ENCODE peak calls at places on chromosomes 4 and X, in five cellular contexts. L, C, F, G and B are unnamed samples.

GRCh38 chr4:21901831-21902230 is 46.7 kb downstream of the KCNIP4 start:
- DNase-seq in F (peak; percentile 62), L (no peak), C (no peak), G (no peak), B (no peak)

GRCh38 chrX:79618280-79618679 is 251.1 kb upstream of the ITM2A start:
- DNase-seq in F (no peak), G (no peak), L (no peak), C (no peak), B (no peak)

GRCh38 chrX:39827959-39828358 is 269.8 kb downstream of the BCOR start:
- DNase-seq in G (no peak), C (no peak), F (no peak), L (no peak), B (no peak)

GRCh38 chrX:137747231-137747630 is 181.3 kb downstream of the ZIC3 start:
- DNase-seq in G (no peak), L (no peak), F (no peak), C (no peak), B (no peak)

GRCh38 chr4:150363721-150364688 is 217.9 kb upstream of the MAB21L2 start:
- DNase-seq in L (no peak), F (no peak), C (no peak), G (no peak), B (no peak)

GRCh38 chr4:128571747-128572146 is 237.8 kb upstream of the JADE1 start:
- DNase-seq in G (no peak), F (peak; percentile 96), L (peak; percentile 67), C (no peak), B (peak; percentile 89)

GRCh38 chr4:127479031-127479622 is 153.6 kb upstream of the INTU start:
- DNase-seq in F (peak; percentile 52), L (no peak), C (no peak), G (no peak), B (no peak)

GRCh38 chrX:111896148-111896547 is 20.2 kb downstream of the TRPC5OS start:
- DNase-seq in G (no peak), C (no peak), F (no peak), L (no peak), B (no peak)

GRCh38 chr4:174999407-174999806 is 81.2 kb downstream of the ADAM29 start:
- DNase-seq in L (no peak), C (no peak), G (no peak), F (no peak), B (no peak)

GRCh38 chr4:73416423-73417087 is 12.5 kb downstream of the ALB start:
- DNase-seq in C (no peak), F (no peak), G (no peak), L (no peak), B (no peak)

GRCh38 chrX:53438174-53438831 is 4.1 kb upstream of the HSD17B10 start:
- DNase-seq in G (no peak), F (no peak), C (no peak), L (no peak), B (no peak)

GRCh38 chr4:114267976-114268375 is 288.5 kb upstream of the ARSJ start:
- DNase-seq in G (no peak), C (no peak), L (no peak), F (no peak), B (no peak)

GRCh38 chr4:150342945-150343344 is 239.0 kb upstream of the MAB21L2 start:
- DNase-seq in G (no peak), C (no peak), F (no peak), L (no peak), B (no peak)

GRCh38 chr4:112371361-112371760 is 74.2 kb downstream of the ALPK1 start:
- DNase-seq in G (no peak), C (no peak), F (no peak), L (no peak), B (no peak)

GRCh38 chr4:19214591-19214990 is 1037.1 kb upstream of the SLIT2 start:
- DNase-seq in L (no peak), G (no peak), F (peak; percentile 10), C (no peak), B (no peak)

GRCh38 chr4:48005781-48006180 is 10.7 kb downstream of the CNGA1 start:
- DNase-seq in C (no peak), G (no peak), L (no peak), F (no peak), B (no peak)

GRCh38 chrX:65706041-65706828 is 38.8 kb downstream of the MSN start:
- DNase-seq in F (peak; percentile 85), C (no peak), L (peak; percentile 37), G (no peak), B (peak; percentile 46)

GRCh38 chr4:65943076-65943475 is 272.8 kb upstream of the EPHA5 start:
- DNase-seq in F (no peak), L (no peak), C (no peak), G (no peak), B (no peak)

GRCh38 chrX:74422576-74423288 is 1.4 kb downstream of the SLC16A2 start:
- DNase-seq in L (peak; percentile 58), G (peak; percentile 20), F (peak; percentile 66), C (peak; percentile 88), B (peak; percentile 72)

GRCh38 chrX:51569561-51569960 is 49.2 kb downstream of the CENPVL3 start:
- DNase-seq in G (no peak), F (no peak), L (no peak), C (no peak), B (no peak)

GRCh38 chrX:130053236-130053635 is 57.1 kb downstream of the ELF4 start:
- DNase-seq in F (no peak), L (no peak), C (no peak), G (no peak), B (no peak)

GRCh38 chr4:162456106-162456505 is 292.3 kb upstream of the FSTL5 start:
- DNase-seq in G (no peak), F (no peak), C (no peak), L (no peak), B (no peak)

GRCh38 chr4:177339794-177340374 is 30.2 kb downstream of the NEIL3 start:
- DNase-seq in C (no peak), L (no peak), F (peak; percentile 51), G (no peak), B (no peak)

GRCh38 chr4:20618729-20619128 is 81.5 kb upstream of the PACRGL start:
- DNase-seq in L (no peak), C (no peak), F (no peak), G (no peak), B (no peak)

GRCh38 chrX:136936183-136936549 is 55.6 kb upstream of the RBMX start:
- DNase-seq in F (peak; percentile 9), G (no peak), C (no peak), L (no peak), B (no peak)

DNA sequence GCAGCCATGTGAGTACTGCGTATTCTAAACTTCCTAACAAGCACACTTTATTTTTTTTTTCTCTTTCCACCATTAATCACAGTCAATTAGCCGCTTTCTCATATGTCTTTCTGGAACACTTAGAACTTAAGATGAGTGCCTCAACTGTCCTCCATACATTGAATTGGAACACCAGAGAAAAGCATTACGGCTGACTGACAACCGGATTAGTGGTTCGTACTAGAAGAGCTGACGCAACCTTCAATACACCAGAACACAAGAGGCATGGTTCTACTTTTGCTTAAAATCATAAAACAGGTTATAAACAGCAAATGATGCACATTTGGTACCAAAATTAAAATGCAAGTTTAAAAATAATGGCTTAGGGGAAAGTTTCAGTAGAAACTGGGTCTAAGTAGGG is 3.3 kb downstream of the TMEM47 start:
- DNase-seq in G (no peak), F (no peak), C (no peak), L (no peak), B (no peak)
- H3K27ac ChIP-seq in G (no peak overlapping the region), F (peak overlapping the region; percentile 14), C (peak overlapping the region; percentile 77), L (peak overlapping the region; percentile 92), B (peak overlapping the region; percentile 18)

DNA sequence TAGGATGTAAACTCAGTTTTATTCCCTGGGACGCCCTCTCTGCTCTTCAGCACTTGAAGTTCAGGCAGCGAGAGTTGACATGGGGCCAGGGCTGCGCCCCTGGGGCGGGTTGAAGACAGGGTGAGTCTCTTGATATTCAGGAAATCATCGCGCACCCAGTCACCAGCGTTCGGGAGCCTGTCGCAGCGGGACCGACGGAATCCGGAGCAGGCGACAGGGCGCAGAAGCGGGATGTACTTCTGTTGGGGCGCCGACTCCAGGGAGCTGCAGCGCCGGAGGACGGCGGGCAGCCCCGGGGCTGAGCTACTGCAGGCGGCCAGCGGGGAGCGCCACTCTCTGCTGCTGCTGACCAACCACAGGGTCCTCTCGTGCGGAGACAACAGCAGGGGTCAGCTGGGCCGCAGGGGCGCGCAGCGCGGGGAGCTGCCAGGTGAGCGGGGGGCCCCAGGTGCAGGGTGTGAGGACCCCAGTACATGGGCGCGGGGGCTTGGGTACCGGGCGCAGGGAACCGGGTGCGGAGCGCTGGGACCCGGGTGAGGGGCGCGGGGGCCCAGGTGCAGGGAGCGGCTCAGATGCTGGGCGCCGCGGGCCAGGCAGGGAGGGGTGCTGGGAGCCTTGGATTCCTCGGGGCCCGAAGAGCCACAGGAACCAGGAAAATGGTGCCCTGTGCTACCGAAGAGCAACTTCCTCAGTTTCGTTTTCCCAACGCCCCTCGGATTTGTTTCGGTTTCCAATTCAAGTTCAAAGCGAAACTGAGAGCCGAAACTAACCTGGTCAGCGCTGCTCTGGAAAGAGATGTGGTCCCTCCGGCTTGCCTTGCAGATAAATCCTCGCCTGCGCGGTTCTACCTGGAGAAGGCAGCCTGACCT is at the start of gene HERC6:
- DNase-seq in L (peak; percentile 85), C (peak; percentile 94), F (peak; percentile 78), G (peak; percentile 31), B (peak; percentile 92)
- TF ChIP-seq POLR2A in L (no peak), C (peak; percentile 71), F (no peak), G (no peak), B (no peak)

GRCh38 chrX:46554942-46555341 is 9.7 kb upstream of the ZNF674 start:
- DNase-seq in F (peak; percentile 58), C (no peak), G (no peak), L (no peak), B (no peak)
- H3K27ac ChIP-seq in F (no peak overlapping the region), C (no peak overlapping the region), G (no peak overlapping the region), L (no peak overlapping the region), B (no peak overlapping the region)

GRCh38 chrX:114047558-114047957 is 536.3 kb upstream of the HTR2C start:
- DNase-seq in G (no peak), L (no peak), C (no peak), F (no peak), B (no peak)
- TF ChIP-seq POLR2A in G (no peak), L (no peak), C (no peak), F (no peak), B (no peak)